ENCODE peak calls at places on chromosomes 13 and 19, in six cellular contexts. P, E, H, F, Z and C are unnamed samples.

GRCh38 chr13:40794414-40795368 is 5.3 kb downstream of the SLC25A15 start:
- DNase-seq in H (no peak), E (no peak), P (no peak), Z (no peak), F (no peak), C (no peak)

GRCh38 chr19:23366437-23366836 is 28.8 kb downstream of the ZNF91 start:
- DNase-seq in Z (no peak), H (no peak), P (no peak), E (no peak), F (no peak), C (no peak)

GRCh38 chr13:109256866-109257760 is 529.3 kb downstream of the IRS2 start:
- DNase-seq in H (peak; percentile 100), F (peak; percentile 90), P (no peak), E (peak; percentile 56), Z (peak; percentile 98), C (peak; percentile 99)

GRCh38 chr13:98468352-98468751 is 108.6 kb downstream of the STK24 start:
- DNase-seq in P (no peak), E (no peak), H (no peak), F (no peak), Z (no peak), C (no peak)

GRCh38 chr19:38989066-38989605 is 13.6 kb upstream of the FBXO17 start:
- DNase-seq in P (no peak), H (no peak), Z (no peak), F (no peak), E (peak; percentile 15), C (no peak)

GRCh38 chr19:49344516-49345423 is 9.6 kb downstream of the CD37 start:
- DNase-seq in H (no peak), E (no peak), Z (no peak), P (no peak), F (no peak), C (no peak)

GRCh38 chr13:98674968-98675528 is 77.4 kb downstream of the SLC15A1 start:
- DNase-seq in Z (no peak), F (no peak), P (no peak), H (no peak), E (no peak), C (no peak)

GRCh38 chr13:81738364-81738763 is 1397.4 kb upstream of the SPRY2 start:
- DNase-seq in P (no peak), Z (no peak), E (no peak), H (peak; percentile 9), F (no peak), C (no peak)

GRCh38 chr13:112715715-112716460 is 26.1 kb downstream of the ATP11A start:
- DNase-seq in E (no peak), F (no peak), Z (no peak), H (no peak), P (no peak), C (no peak)

GRCh38 chr13:48562296-48563066 is 29.6 kb upstream of the RCBTB2 start:
- DNase-seq in E (no peak), Z (no peak), F (no peak), H (peak; percentile 84), P (no peak), C (no peak)

GRCh38 chr13:50635504-50635903 is 208.0 kb downstream of the DLEU7 start:
- DNase-seq in E (no peak), F (no peak), P (no peak), H (peak; percentile 19), Z (peak; percentile 34), C (no peak)

GRCh38 chr13:49869514-49869913 is 66.6 kb downstream of the SPRYD7 start:
- DNase-seq in P (no peak), E (peak; percentile 55), Z (peak; percentile 16), F (no peak), H (no peak), C (no peak)

GRCh38 chr19:39407644-39408391 is 1.2 kb downstream of the ZFP36 start:
- DNase-seq in P (peak; percentile 83), F (no peak), Z (peak; percentile 26), H (peak; percentile 65), E (peak; percentile 66), C (no peak)

GRCh38 chr19:13100031-13100588 is 2.5 kb downstream of the LYL1 start:
- DNase-seq in F (no peak), H (peak; percentile 17), Z (no peak), E (no peak), P (no peak), C (no peak)

GRCh38 chr13:97043302-97043701 is 49.0 kb upstream of the OXGR1 start:
- DNase-seq in H (peak; percentile 11), E (no peak), Z (peak; percentile 85), P (no peak), F (no peak), C (no peak)

GRCh38 chr19:33804021-33804799 is 7.5 kb downstream of the KCTD15 start:
- DNase-seq in Z (no peak), H (peak; percentile 15), P (no peak), E (peak; percentile 80), F (peak; percentile 85), C (peak; percentile 36)

GRCh38 chr13:99991806-99992242 is 10.2 kb downstream of the ZIC2 start:
- DNase-seq in E (no peak), H (no peak), Z (no peak), F (no peak), P (no peak), C (no peak)

GRCh38 chr13:99295488-99296252 is 11.5 kb downstream of the GPR183 start:
- DNase-seq in Z (no peak), F (no peak), E (no peak), P (no peak), H (no peak), C (no peak)

GRCh38 chr13:81080911-81081454 is 740.1 kb upstream of the SPRY2 start:
- DNase-seq in H (no peak), Z (no peak), E (no peak), F (no peak), P (no peak), C (no peak)

GRCh38 chr13:65260938-65261880 is 1968.9 kb downstream of the PCDH9 start:
- DNase-seq in E (no peak), P (no peak), Z (no peak), F (no peak), H (no peak), C (no peak)

GRCh38 chr13:94950303-94950702 is 238.0 kb upstream of the SOX21 start:
- DNase-seq in E (no peak), P (no peak), Z (no peak), H (no peak), F (no peak), C (no peak)

DNA sequence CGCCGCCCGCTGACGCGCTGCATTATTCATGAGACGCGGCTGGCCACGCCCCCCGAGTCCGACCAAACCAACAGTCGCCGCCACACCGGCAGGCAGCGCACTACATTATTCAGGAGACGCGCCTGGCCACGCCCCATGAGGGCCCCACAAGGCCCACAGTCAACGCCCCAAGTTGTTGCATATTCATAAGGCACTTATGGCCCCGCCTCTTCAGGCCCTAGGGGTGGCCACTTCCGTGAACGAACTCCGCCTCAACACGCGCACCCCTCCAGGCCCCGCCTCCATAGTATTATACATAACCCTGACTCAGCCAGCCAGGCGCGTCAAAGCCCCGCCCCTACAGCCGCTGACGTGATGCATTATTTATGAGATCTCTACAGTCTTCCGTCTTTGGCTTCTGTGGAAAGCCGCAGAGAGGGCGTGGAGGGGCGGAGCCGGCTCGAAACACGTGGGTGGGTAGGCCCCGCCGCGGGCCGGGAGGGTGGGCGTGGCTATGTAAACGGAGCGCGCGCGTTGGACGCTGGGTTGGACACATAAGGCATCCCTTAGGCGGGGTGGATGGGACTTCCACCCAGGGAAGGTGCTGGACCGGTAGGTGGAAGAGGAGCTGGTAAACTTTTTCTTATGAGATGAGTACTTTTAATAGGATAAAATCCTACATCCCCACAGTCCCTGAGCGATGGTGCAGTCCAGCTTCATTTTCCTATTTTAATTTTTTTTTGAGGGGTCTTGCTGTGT is 423 bp upstream of the ELL start:
- DNase-seq in H (peak; percentile 100), Z (peak; percentile 100), E (peak; percentile 100), P (peak; percentile 100), F (peak; percentile 99), C (peak; percentile 96)
- TF ChIP-seq CTCF in H (no peak), Z (no peak), E (peak; percentile 11), P (peak; percentile 36), F (no peak), C (peak; percentile 8)

DNA sequence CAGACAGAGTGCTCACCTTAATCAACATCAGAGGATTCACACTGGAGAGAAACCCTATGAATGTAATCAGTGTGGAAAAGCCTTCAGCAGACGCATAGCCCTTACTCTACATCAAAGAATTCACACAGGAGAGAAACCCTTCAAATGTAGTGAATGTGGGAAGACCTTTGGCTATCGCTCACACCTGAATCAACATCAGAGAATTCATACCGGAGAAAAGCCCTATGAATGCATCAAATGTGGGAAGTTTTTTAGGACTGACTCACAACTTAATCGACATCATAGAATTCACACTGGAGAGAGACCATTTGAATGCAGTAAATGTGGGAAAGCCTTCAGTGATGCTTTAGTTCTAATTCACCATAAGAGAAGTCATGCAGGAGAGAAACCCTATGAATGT is 18.3 kb downstream of the ZNF527 start:
- DNase-seq in E (no peak), F (no peak), H (no peak), P (no peak), Z (no peak), C (no peak)
- H3K4me3 ChIP-seq in E (no peak overlapping the region), F (no peak overlapping the region), H (no peak overlapping the region), P (no peak overlapping the region), Z (no peak overlapping the region), C (no peak overlapping the region)

GRCh38 chr19:8020681-8021080 is 15.2 kb upstream of the ELAVL1 start:
- DNase-seq in H (no peak), E (no peak), F (no peak), Z (no peak), P (no peak), C (no peak)

GRCh38 chr19:8021374-8021773 is 15.9 kb upstream of the ELAVL1 start:
- DNase-seq in F (no peak), H (no peak), Z (no peak), P (no peak), E (no peak), C (no peak)

GRCh38 chr19:8023371-8023770 is 17.9 kb upstream of the ELAVL1 start:
- DNase-seq in Z (no peak), P (no peak), H (no peak), F (no peak), E (no peak), C (no peak)

GRCh38 chr19:8022275-8022674 is 16.8 kb upstream of the ELAVL1 start:
- DNase-seq in Z (no peak), H (no peak), E (no peak), P (peak; percentile 80), F (no peak), C (no peak)

DNA sequence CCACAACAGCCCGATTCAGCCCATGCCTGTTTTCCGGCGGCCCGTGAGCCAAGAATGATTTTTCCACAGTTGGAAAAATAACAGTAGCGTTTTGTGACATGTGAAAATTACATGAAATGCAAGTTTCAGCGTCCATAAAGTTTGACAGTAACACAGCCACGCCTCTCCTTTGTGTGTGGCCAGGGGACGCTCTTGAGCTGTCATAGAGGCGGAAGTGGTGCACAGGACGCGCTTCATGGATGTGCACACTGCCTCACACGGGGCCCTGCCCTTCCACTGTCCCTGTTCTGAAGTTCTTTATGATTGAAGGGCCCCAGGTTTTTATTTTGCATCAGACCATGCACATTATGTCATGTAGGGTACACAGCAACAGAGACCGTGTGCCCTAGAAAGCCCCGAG is 12.4 kb upstream of the ELAVL1 start:
- DNase-seq in H (no peak), F (no peak), E (peak; percentile 5), Z (no peak), P (peak; percentile 58), C (no peak)
- TF ChIP-seq CTCF in H (no peak), F (no peak), E (no peak), Z (no peak), P (no peak), C (no peak)

DNA sequence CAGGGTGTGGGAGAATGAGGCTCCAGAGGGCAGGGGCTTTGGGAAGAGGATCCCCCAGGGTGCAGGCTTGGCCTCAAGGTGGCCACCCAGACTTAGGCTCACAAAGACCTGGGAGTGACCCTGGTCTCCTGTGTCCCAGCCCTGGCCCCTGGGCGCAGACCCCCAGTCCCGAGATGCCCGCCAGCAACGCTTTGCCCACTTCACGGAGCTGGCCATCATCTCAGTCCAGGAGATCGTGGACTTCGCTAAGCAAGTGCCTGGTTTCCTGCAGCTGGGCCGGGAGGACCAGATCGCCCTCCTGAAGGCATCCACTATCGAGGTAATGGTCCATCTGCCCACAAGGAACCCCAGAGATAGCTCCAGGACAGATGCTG is 2.6 kb downstream of the NR1H2 start:
- DNase-seq in P (no peak), Z (no peak), F (no peak), H (no peak), E (no peak), C (no peak)
- H3K4me3 ChIP-seq in P (no peak overlapping the region), Z (no peak overlapping the region), F (no peak overlapping the region), H (no peak overlapping the region), E (no peak overlapping the region), C (no peak overlapping the region)